ENCODE peak calls at places on chromosomes 2 and 18, in ten cellular contexts. U is ureter; W is 8988T; J is NCI-H2081; V is GM04504; P is NCI-H1092 treated with DMSO at 0.1 percent for 48 hours; G is glomerular endothelial cell; K is HTR-8/SVneo; R is activated T-helper 1 cell treated with anti-CD3 and anti-CD28 coated beads, Interleukin-2, amount 50 U/mL, for 16 hours; O is CD8-positive, alpha-beta T cell. L is an unnamed sample.

GRCh38 chr2:104332733-104333132 is 521.2 kb upstream of the POU3F3 start:
- DNase-seq in U (no peak), P (no peak), R (no peak), O (no peak), W (no peak), J (no peak), V (no peak), G (no peak), K (no peak), L (no peak)

GRCh38 chr18:54828290-54828871 is at the start of gene RAB27B:
- DNase-seq in W (peak; percentile 6), G (no peak), U (peak; percentile 85), K (peak; percentile 27), P (no peak), O (peak; percentile 49), J (peak; percentile 33), R (peak; percentile 55), V (peak; percentile 57), L (peak; percentile 90)

GRCh38 chr2:24117902-24118301 is 5.2 kb downstream of the PFN4 start:
- DNase-seq in R (no peak), V (no peak), O (no peak), P (no peak), W (no peak), J (no peak), U (no peak), K (no peak), G (no peak), L (no peak)

GRCh38 chr2:159032156-159032555 is 63.7 kb downstream of the TANC1 start:
- DNase-seq in O (no peak), P (no peak), U (no peak), R (no peak), V (no peak), W (no peak), K (no peak), G (no peak), J (no peak), L (no peak)

GRCh38 chr18:36672437-36673344 is 156.1 kb downstream of the TPGS2 start:
- DNase-seq in W (no peak), J (peak; percentile 74), U (peak; percentile 91), V (no peak), K (peak; percentile 3), P (no peak), O (no peak), R (no peak), G (no peak), L (no peak)

GRCh38 chr2:197237720-197238370 is 72.7 kb downstream of the ANKRD44 start:
- DNase-seq in W (no peak), O (no peak), J (no peak), K (no peak), P (no peak), V (no peak), R (no peak), U (no peak), G (no peak), L (no peak)

GRCh38 chr2:76080154-76080553 is 369.4 kb upstream of the GCFC2 start:
- DNase-seq in V (no peak), P (no peak), G (no peak), U (no peak), W (no peak), O (no peak), R (no peak), K (no peak), J (no peak), L (peak; percentile 17)

GRCh38 chr2:68837164-68837860 is 33.9 kb downstream of the BMP10 start:
- DNase-seq in J (no peak), K (peak; percentile 49), P (no peak), V (no peak), W (peak; percentile 38), R (peak; percentile 61), O (peak; percentile 51), U (peak; percentile 57), G (no peak), L (peak; percentile 80)

GRCh38 chr18:10419420-10420103 is 34.9 kb upstream of the APCDD1 start:
- DNase-seq in W (no peak), U (no peak), G (no peak), J (no peak), P (no peak), R (no peak), K (no peak), O (no peak), V (no peak), L (no peak)

GRCh38 chr2:41933585-41934322 is 114.1 kb upstream of the PKDCC start:
- DNase-seq in R (no peak), V (peak; percentile 86), O (no peak), J (no peak), K (peak; percentile 70), W (no peak), P (no peak), U (no peak), G (no peak), L (no peak)

GRCh38 chr2:50126845-50127244 is 905.1 kb downstream of the NRXN1 start:
- DNase-seq in U (no peak), G (no peak), V (no peak), K (no peak), J (peak; percentile 96), P (peak; percentile 90), W (no peak), O (no peak), R (no peak), L (no peak)

GRCh38 chr18:13137041-13137938 is 81.3 kb upstream of the LDLRAD4 start:
- DNase-seq in U (no peak), V (no peak), P (peak; percentile 33), J (no peak), K (no peak), R (no peak), O (peak; percentile 29), W (no peak), G (no peak), L (peak; percentile 21)

L was measured in neural progenitor cell.